ENCODE peak calls at places on chromosomes 12 and 14, in seven cellular contexts. E, X, Q, O, S, K and F are unnamed samples.

GRCh38 chr12:25959069-25959961 is 833 bp downstream of the RASSF8 start:
- DNase-seq in E (peak; percentile 63), X (no peak), Q (no peak), O (peak; percentile 23), S (peak; percentile 27), K (no peak), F (no peak)

GRCh38 chr14:91413547-91414474 is 3.8 kb downstream of the CCDC88C start:
- DNase-seq in E (peak; percentile 87), X (no peak), Q (no peak), O (no peak), S (no peak), K (no peak), F (no peak)

GRCh38 chr12:86772688-86773087 is 516.5 kb upstream of the MGAT4C start:
- DNase-seq in E (no peak), X (no peak), Q (no peak), O (no peak), S (no peak), K (no peak), F (no peak)

GRCh38 chr14:65972891-65973290 is 513.3 kb upstream of the CCDC196 start:
- DNase-seq in E (no peak), X (no peak), Q (no peak), O (no peak), S (no peak), K (no peak), F (no peak)

GRCh38 chr12:105888696-105889095 is 250.1 kb downstream of the NUAK1 start:
- DNase-seq in E (no peak), X (no peak), Q (no peak), O (no peak), S (no peak), K (no peak), F (no peak)

GRCh38 chr12:19236656-19237055 is 107.1 kb downstream of the PLEKHA5 start:
- DNase-seq in E (no peak), X (no peak), Q (no peak), O (no peak), S (no peak), K (no peak), F (no peak)

GRCh38 chr14:75514673-75515630 is 7.3 kb upstream of the BATF start:
- DNase-seq in E (peak; percentile 53), X (peak; percentile 35), Q (no peak), O (no peak), S (no peak), K (peak; percentile 80), F (no peak)

GRCh38 chr12:9646794-9647622 is 22.5 kb upstream of the CLEC2D start:
- DNase-seq in E (no peak), X (peak; percentile 5), Q (no peak), O (no peak), S (no peak), K (no peak), F (no peak)

GRCh38 chr12:49661191-49661590 is 37.8 kb downstream of the PRPF40B start:
- DNase-seq in E (no peak), X (no peak), Q (no peak), O (peak; percentile 49), S (no peak), K (no peak), F (no peak)

GRCh38 chr12:89247541-89247942 is 104.8 kb downstream of the DUSP6 start:
- DNase-seq in E (no peak), X (no peak), Q (peak; percentile 36), O (no peak), S (peak; percentile 22), K (no peak), F (no peak)

GRCh38 chr12:46360908-46361666 is 11.5 kb downstream of the SLC38A2 start:
- DNase-seq in E (no peak), X (no peak), Q (no peak), O (no peak), S (no peak), K (no peak), F (no peak)

GRCh38 chr14:20460458-20461229 is 590 bp downstream of the PIP4P1 start:
- DNase-seq in E (peak; percentile 75), X (peak; percentile 70), Q (no peak), O (no peak), S (no peak), K (peak; percentile 27), F (no peak)

GRCh38 chr12:109266106-109266879 is 42.8 kb downstream of the FOXN4 start:
- DNase-seq in E (no peak), X (no peak), Q (no peak), O (no peak), S (no peak), K (no peak), F (no peak)

GRCh38 chr12:57280234-57281062 is 29.5 kb upstream of the STAC3 start:
- DNase-seq in E (no peak), X (peak; percentile 68), Q (peak; percentile 84), O (peak; percentile 54), S (no peak), K (peak; percentile 74), F (peak; percentile 53)

GRCh38 chr14:74954232-74954946 is 1.0 kb downstream of the PGF start:
- DNase-seq in E (no peak), X (peak; percentile 33), Q (peak; percentile 63), O (no peak), S (peak; percentile 82), K (no peak), F (no peak)

GRCh38 chr12:28089363-28089762 is 100.9 kb upstream of the CCDC91 start:
- DNase-seq in E (no peak), X (no peak), Q (no peak), O (no peak), S (no peak), K (no peak), F (no peak)

GRCh38 chr14:86129426-86129825 is 599.5 kb downstream of the FLRT2 start:
- DNase-seq in E (no peak), X (no peak), Q (no peak), O (no peak), S (no peak), K (no peak), F (no peak)

GRCh38 chr12:108612788-108613282 is 15.0 kb upstream of the TMEM119 start:
- DNase-seq in E (no peak), X (no peak), Q (no peak), O (no peak), S (no peak), K (no peak), F (no peak)

GRCh38 chr12:76152161-76152807 is 67.8 kb upstream of the NAP1L1 start:
- DNase-seq in E (no peak), X (no peak), Q (no peak), O (peak; percentile 34), S (no peak), K (peak; percentile 49), F (peak; percentile 35)

GRCh38 chr12:100706029-100706428 is 88.5 kb upstream of the ANO4 start:
- DNase-seq in E (no peak), X (no peak), Q (no peak), O (no peak), S (no peak), K (no peak), F (no peak)

GRCh38 chr12:69648476-69648875 is 37.8 kb upstream of the LRRC10 start:
- DNase-seq in E (no peak), X (no peak), Q (peak; percentile 27), O (no peak), S (no peak), K (no peak), F (no peak)

DNA sequence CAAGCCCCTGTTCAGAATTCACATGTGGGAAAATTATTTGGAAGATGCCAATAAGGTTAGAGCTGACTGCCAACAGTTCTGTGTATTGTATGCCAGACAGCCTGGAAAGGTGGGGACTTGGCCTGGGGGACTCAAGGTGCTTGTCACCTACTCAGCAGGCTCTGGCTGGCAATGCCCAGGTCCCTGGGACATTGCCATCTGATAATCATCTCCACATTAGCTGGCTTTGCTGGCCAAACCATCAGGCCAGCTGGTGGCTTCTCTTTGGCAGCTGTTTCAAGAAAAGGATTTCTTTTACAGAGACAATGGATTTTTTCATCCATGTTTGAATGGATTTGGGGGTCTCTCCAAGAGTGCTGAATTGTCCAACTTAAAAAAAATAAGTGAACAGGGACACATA is 165.2 kb downstream of the BRMS1L start:
- DNase-seq in E (no peak), X (no peak), Q (no peak), O (no peak), S (no peak), K (no peak), F (no peak)
- TF ChIP-seq TAF1 in E (no peak), X (no peak), Q (no peak), O (no peak), S (no peak), K (no peak), F (no peak)

GRCh38 chr12:68200854-68201253 is 24.8 kb downstream of the IL26 start:
- DNase-seq in E (no peak), X (no peak), Q (no peak), O (no peak), S (no peak), K (no peak), F (no peak)
- TF ChIP-seq TAF1 in E (no peak), X (no peak), Q (no peak), O (no peak), S (no peak), K (no peak), F (no peak)

GRCh38 chr12:127169321-127170270 is 1097.4 kb upstream of the TMEM132C start:
- DNase-seq in E (no peak), X (no peak), Q (no peak), O (no peak), S (no peak), K (no peak), F (no peak)
- TF ChIP-seq TAF1 in E (no peak), X (no peak), Q (no peak), O (no peak), S (no peak), K (no peak), F (no peak)

GRCh38 chr14:93957751-93958566 is 18.4 kb downstream of the ASB2 start:
- DNase-seq in E (no peak), X (no peak), Q (no peak), O (no peak), S (no peak), K (no peak), F (no peak)

GRCh38 chr14:93954900-93955891 is 21.2 kb downstream of the ASB2 start:
- DNase-seq in E (no peak), X (no peak), Q (no peak), O (peak; percentile 67), S (peak; percentile 37), K (no peak), F (no peak)

GRCh38 chr14:93956082-93956481 is 20.3 kb downstream of the ASB2 start:
- DNase-seq in E (no peak), X (no peak), Q (no peak), O (no peak), S (no peak), K (no peak), F (no peak)

GRCh38 chr14:93957333-93957710 is 19.0 kb downstream of the ASB2 start:
- DNase-seq in E (no peak), X (no peak), Q (no peak), O (no peak), S (no peak), K (no peak), F (no peak)

DNA sequence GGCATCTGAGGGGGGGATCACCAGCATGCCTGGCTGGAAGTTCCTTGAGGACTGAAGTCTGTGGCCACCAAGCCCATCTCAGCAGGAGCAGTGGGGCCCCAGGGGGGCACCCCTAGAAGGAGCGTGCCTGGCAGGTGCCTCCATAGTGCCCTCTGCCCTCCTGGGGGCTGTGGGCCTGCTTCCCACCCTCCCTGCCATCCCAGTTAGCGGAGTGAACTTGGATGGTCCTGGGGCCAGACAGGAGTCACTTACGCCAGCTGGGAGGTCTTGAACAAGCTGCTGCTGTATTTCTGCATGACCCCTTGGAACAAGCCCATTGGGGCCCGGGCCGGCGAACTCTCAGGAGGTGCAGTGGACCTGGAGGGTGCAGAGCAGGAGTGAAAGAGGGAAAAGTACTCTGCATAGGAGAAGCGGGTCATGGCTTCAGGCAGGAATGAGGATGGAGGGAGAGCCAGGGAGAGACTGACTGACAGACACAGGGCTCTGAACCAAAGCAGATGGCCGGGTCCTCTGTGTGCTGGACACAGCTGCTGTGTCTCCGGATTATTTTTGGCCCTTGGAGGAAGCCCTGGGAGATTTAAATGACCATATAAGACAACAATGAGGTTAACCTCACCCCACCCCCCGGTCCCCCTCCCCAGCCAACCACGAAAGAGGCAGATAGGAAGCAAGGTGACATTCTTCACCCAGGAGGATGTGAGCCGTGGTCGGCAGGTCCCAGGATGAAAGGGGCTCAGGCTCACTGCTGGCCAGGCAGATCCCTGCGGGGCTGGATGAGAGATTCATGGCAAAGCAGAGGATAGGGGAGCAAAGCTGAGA is 19.6 kb downstream of the ASB2 start:
- DNase-seq in E (no peak), X (no peak), Q (no peak), O (no peak), S (no peak), K (no peak), F (no peak)
- TF ChIP-seq TAF1 in E (no peak), X (no peak), Q (no peak), O (no peak), S (no peak), K (no peak), F (peak; percentile 11)